ENCODE peak calls at places on chromosomes 2 and 18, in nine cellular contexts. G, X, J, H, N, Q, V, Z and O are unnamed samples.

GRCh38 chr2:176675557-176676256 is 406.5 kb downstream of the MTX2 start:
- DNase-seq in G (no peak), X (no peak), J (no peak), H (no peak), N (no peak), Q (no peak), V (no peak), Z (no peak), O (no peak)

GRCh38 chr2:61816480-61817355 is 37.1 kb downstream of the FAM161A start:
- DNase-seq in G (no peak), X (no peak), J (no peak), H (no peak), N (no peak), Q (no peak), V (no peak), Z (no peak), O (no peak)

GRCh38 chr2:85413592-85414421 is 3.6 kb upstream of the CAPG start:
- DNase-seq in G (no peak), X (no peak), J (peak), H (peak), N (peak), Q (no peak), V (peak), Z (no peak), O (peak)

GRCh38 chr2:10332402-10333246 is 29.9 kb downstream of the HPCAL1 start:
- DNase-seq in G (no peak), X (no peak), J (no peak), H (no peak), N (peak), Q (no peak), V (no peak), Z (no peak), O (no peak)

GRCh38 chr2:128512664-128513415 is 194.2 kb upstream of the HS6ST1 start:
- DNase-seq in G (no peak), X (peak), J (no peak), H (no peak), N (no peak), Q (no peak), V (no peak), Z (no peak), O (no peak)

GRCh38 chr18:23811176-23811575 is 121.9 kb downstream of the LAMA3 start:
- DNase-seq in G (no peak), X (no peak), J (no peak), H (no peak), N (no peak), Q (no peak), V (no peak), Z (no peak), O (no peak)

GRCh38 chr18:905948-906415 is 1.3 kb downstream of the ADCYAP1 start:
- DNase-seq in G (no peak), X (no peak), J (no peak), H (no peak), N (no peak), Q (no peak), V (no peak), Z (peak), O (no peak)

GRCh38 chr18:24027156-24027555 is 12.6 kb downstream of the TTC39C start:
- DNase-seq in G (peak), X (no peak), J (no peak), H (no peak), N (no peak), Q (no peak), V (no peak), Z (no peak), O (peak)

GRCh38 chr18:41955688-41956087 is 654 bp downstream of the PIK3C3 start:
- DNase-seq in G (no peak), X (no peak), J (no peak), H (no peak), N (peak), Q (no peak), V (no peak), Z (peak), O (no peak)

GRCh38 chr2:237448626-237449025 is 34.7 kb upstream of the COL6A3 start:
- DNase-seq in G (no peak), X (no peak), J (no peak), H (no peak), N (no peak), Q (no peak), V (no peak), Z (no peak), O (no peak)

GRCh38 chr2:237894396-237894979 is 35.1 kb downstream of the RAMP1 start:
- DNase-seq in G (no peak), X (peak), J (no peak), H (no peak), N (no peak), Q (no peak), V (no peak), Z (no peak), O (no peak)

GRCh38 chr2:216858312-216858711 is 1.6 kb downstream of the TNP1 start:
- DNase-seq in G (no peak), X (no peak), J (no peak), H (no peak), N (no peak), Q (no peak), V (no peak), Z (no peak), O (no peak)

GRCh38 chr18:13370995-13371625 is 152.6 kb downstream of the LDLRAD4 start:
- DNase-seq in G (no peak), X (no peak), J (no peak), H (no peak), N (no peak), Q (no peak), V (no peak), Z (no peak), O (no peak)

GRCh38 chr2:119873350-119874013 is 113.8 kb downstream of the PTPN4 start:
- DNase-seq in G (no peak), X (no peak), J (no peak), H (no peak), N (no peak), Q (no peak), V (no peak), Z (no peak), O (no peak)

GRCh38 chr2:54336136-54336976 is 80.3 kb upstream of the TSPYL6 start:
- DNase-seq in G (no peak), X (no peak), J (no peak), H (no peak), N (no peak), Q (no peak), V (no peak), Z (no peak), O (no peak)

GRCh38 chr2:139744273-139744672 is 964.1 kb upstream of the NXPH2 start:
- DNase-seq in G (no peak), X (no peak), J (no peak), H (no peak), N (no peak), Q (no peak), V (no peak), Z (no peak), O (no peak)

GRCh38 chr2:158457092-158457825 is 507 bp downstream of the PKP4 start:
- DNase-seq in G (peak), X (peak), J (peak), H (peak), N (peak), Q (no peak), V (no peak), Z (peak), O (peak)

GRCh38 chr2:211477537-211478275 is 921.3 kb downstream of the CPS1 start:
- DNase-seq in G (no peak), X (no peak), J (no peak), H (no peak), N (no peak), Q (no peak), V (no peak), Z (no peak), O (no peak)

GRCh38 chr2:29475446-29476006 is 360.3 kb downstream of the CLIP4 start:
- DNase-seq in G (no peak), X (no peak), J (no peak), H (no peak), N (no peak), Q (no peak), V (no peak), Z (no peak), O (no peak)

GRCh38 chr2:64697286-64698023 is 43.7 kb upstream of the SERTAD2 start:
- DNase-seq in G (no peak), X (no peak), J (no peak), H (no peak), N (no peak), Q (no peak), V (no peak), Z (no peak), O (no peak)

GRCh38 chr2:64698068-64698645 is 44.4 kb upstream of the SERTAD2 start:
- DNase-seq in G (no peak), X (no peak), J (no peak), H (no peak), N (no peak), Q (no peak), V (no peak), Z (no peak), O (no peak)

GRCh38 chr2:64695656-64696310 is 42.1 kb upstream of the SERTAD2 start:
- DNase-seq in G (no peak), X (no peak), J (no peak), H (no peak), N (no peak), Q (no peak), V (peak), Z (no peak), O (no peak)

GRCh38 chr2:64698668-64699444 is 45.1 kb upstream of the SERTAD2 start:
- DNase-seq in G (no peak), X (no peak), J (no peak), H (no peak), N (no peak), Q (peak), V (peak), Z (no peak), O (no peak)

DNA sequence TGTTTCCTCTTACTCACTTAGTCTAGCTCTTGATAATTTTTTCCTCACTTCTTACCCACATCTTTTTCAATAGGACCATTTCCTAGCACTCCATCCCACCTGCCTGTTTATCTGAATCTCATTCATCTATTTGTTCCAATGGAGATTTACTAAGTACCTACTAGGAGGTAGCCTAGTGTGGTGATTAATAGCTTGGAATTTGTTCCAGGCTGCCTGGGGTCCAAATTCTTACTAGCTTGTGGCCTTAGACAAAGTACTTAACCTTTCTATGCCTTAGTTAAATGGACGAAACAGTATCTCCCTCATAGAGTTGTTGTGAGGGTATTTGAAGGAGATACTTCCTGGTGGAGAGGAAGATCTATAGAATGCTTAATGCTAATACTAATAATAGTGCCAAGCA is 42.9 kb upstream of the SERTAD2 start:
- DNase-seq in G (no peak), X (no peak), J (no peak), H (no peak), N (no peak), Q (no peak), V (no peak), Z (no peak), O (no peak)
- TF ChIP-seq POLR2AphosphoS5 in G (no peak), X (no peak), J (no peak), H (no peak), N (no peak), Q (no peak), V (no peak), Z (no peak), O (no peak)

GRCh38 chr2:191572319-191572718 is 105.6 kb upstream of the NABP1 start:
- DNase-seq in G (no peak), X (no peak), J (no peak), H (no peak), N (no peak), Q (no peak), V (no peak), Z (no peak), O (no peak)

GRCh38 chr2:191571163-191571769 is 106.7 kb upstream of the NABP1 start:
- DNase-seq in G (no peak), X (no peak), J (no peak), H (no peak), N (peak), Q (peak), V (peak), Z (no peak), O (no peak)

GRCh38 chr2:191573216-191573615 is 104.7 kb upstream of the NABP1 start:
- DNase-seq in G (no peak), X (no peak), J (no peak), H (no peak), N (no peak), Q (no peak), V (no peak), Z (no peak), O (no peak)

GRCh38 chr2:191577611-191578010 is 100.3 kb upstream of the NABP1 start:
- DNase-seq in G (no peak), X (no peak), J (no peak), H (no peak), N (no peak), Q (no peak), V (no peak), Z (no peak), O (no peak)

GRCh38 chr2:191574232-191574631 is 103.7 kb upstream of the NABP1 start:
- DNase-seq in G (no peak), X (no peak), J (no peak), H (no peak), N (no peak), Q (no peak), V (no peak), Z (no peak), O (no peak)
- TF ChIP-seq CTCF in G (no peak), X (no peak), J (no peak), H (no peak), N (no peak), Q (no peak), V (no peak), Z (no peak), O (no peak)

DNA sequence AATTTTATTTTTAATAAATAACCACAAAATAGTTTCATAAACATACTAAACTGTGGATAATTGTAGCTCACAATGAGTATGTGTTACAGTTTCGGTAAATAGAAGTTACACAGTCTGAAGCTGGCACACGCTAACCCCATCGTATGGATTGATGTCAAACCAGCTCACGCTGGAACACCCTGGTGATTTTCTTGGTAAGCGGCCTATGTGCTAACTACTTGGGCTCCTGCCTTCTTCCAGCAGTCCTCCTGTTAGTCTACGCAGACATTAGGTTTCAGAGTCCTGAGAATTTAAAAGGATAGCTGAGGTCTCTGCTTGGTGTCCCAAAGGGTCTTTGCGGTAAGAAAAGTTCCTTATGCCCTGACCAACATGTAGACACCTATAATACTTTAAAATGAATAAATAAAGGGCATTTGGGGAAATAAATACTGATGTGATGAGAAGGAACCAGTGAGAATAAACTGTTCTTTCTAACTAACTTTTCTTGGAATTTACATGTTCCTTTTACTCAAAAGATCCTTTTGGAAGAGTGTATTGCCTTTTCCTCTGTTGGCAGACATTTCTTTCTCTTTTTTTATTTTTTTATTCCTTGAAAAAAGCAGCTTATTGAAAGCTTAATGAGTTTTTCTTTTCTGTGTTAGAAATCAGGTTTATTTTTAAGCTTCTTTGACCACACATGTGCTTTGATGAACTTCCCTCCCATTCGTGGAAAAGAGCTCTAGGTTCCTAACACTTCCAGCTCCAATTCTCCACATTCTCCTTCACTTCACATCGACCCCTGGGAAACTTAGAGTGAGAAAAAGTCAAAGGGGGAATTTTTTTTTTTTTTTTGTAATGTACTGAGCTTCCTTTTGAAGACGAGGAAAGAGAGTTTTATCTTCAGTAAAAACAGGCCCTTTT is 322.1 kb downstream of the IRS1 start:
- DNase-seq in G (peak), X (no peak), J (no peak), H (no peak), N (no peak), Q (no peak), V (no peak), Z (no peak), O (peak)
- H3K27ac ChIP-seq in G (peak), X (no peak), J (no peak), H (peak), N (no peak), Q (peak), V (peak), Z (no peak), O (peak)

GRCh38 chr2:42342061-42342794 is 18.8 kb downstream of the COX7A2L start:
- DNase-seq in G (peak), X (no peak), J (no peak), H (no peak), N (no peak), Q (peak), V (peak), Z (peak), O (no peak)
- TF ChIP-seq POLR2AphosphoS5 in G (no peak), X (no peak), J (no peak), H (no peak), N (no peak), Q (no peak), V (no peak), Z (no peak), O (peak)